ENCODE peak calls at places on chromosome 11, in nine cellular contexts. One of them, this sample, is unnamed.

GRCh38 chr11:95923441-95923729 is 522 bp downstream of the MTMR2 start:
- DNase-seq in coronary artery: no peak
- DNase-seq in thoracic aorta: no peak
- DNase-seq in OCI-LY7: no peak
- DNase-seq in GM06990: no peak
- DNase-seq in mesothelial cell of epicardium: no peak
- DNase-seq in ovary: no peak
- DNase-seq in tibial artery: no peak
- DNase-seq in vagina: no peak
- DNase-seq in this sample: no peak

GRCh38 chr11:74581954-74582547 is 10.3 kb upstream of the POLD3 start:
- DNase-seq in coronary artery: peak; percentile 33
- DNase-seq in thoracic aorta: no peak
- DNase-seq in OCI-LY7: no peak
- DNase-seq in GM06990: no peak
- DNase-seq in mesothelial cell of epicardium: no peak
- DNase-seq in ovary: no peak
- DNase-seq in tibial artery: no peak
- DNase-seq in vagina: no peak
- DNase-seq in this sample: no peak

GRCh38 chr11:12642040-12642439 is 32.2 kb upstream of the TEAD1 start:
- DNase-seq in coronary artery: no peak
- DNase-seq in thoracic aorta: no peak
- DNase-seq in OCI-LY7: no peak
- DNase-seq in GM06990: no peak
- DNase-seq in mesothelial cell of epicardium: no peak
- DNase-seq in ovary: peak; percentile 40
- DNase-seq in tibial artery: no peak
- DNase-seq in vagina: no peak
- DNase-seq in this sample: no peak

GRCh38 chr11:87295237-87295636 is 257.5 kb downstream of the TMEM135 start:
- DNase-seq in coronary artery: no peak
- DNase-seq in thoracic aorta: no peak
- DNase-seq in OCI-LY7: peak; percentile 95
- DNase-seq in GM06990: peak; percentile 22
- DNase-seq in mesothelial cell of epicardium: no peak
- DNase-seq in ovary: no peak
- DNase-seq in tibial artery: no peak
- DNase-seq in vagina: no peak
- DNase-seq in this sample: no peak

GRCh38 chr11:100525197-100525596 is 161.9 kb upstream of the ARHGAP42 start:
- DNase-seq in coronary artery: no peak
- DNase-seq in thoracic aorta: no peak
- DNase-seq in OCI-LY7: no peak
- DNase-seq in GM06990: no peak
- DNase-seq in mesothelial cell of epicardium: no peak
- DNase-seq in ovary: no peak
- DNase-seq in tibial artery: no peak
- DNase-seq in vagina: no peak
- DNase-seq in this sample: no peak

GRCh38 chr11:96869207-96869606 is 479.4 kb downstream of the JRKL start:
- DNase-seq in coronary artery: no peak
- DNase-seq in thoracic aorta: no peak
- DNase-seq in OCI-LY7: no peak
- DNase-seq in GM06990: no peak
- DNase-seq in mesothelial cell of epicardium: no peak
- DNase-seq in ovary: no peak
- DNase-seq in tibial artery: no peak
- DNase-seq in vagina: no peak
- DNase-seq in this sample: no peak

GRCh38 chr11:7833527-7833926 is 36.8 kb upstream of the OR5P2 start:
- DNase-seq in coronary artery: no peak
- DNase-seq in thoracic aorta: no peak
- DNase-seq in OCI-LY7: no peak
- DNase-seq in GM06990: no peak
- DNase-seq in mesothelial cell of epicardium: no peak
- DNase-seq in ovary: no peak
- DNase-seq in tibial artery: no peak
- DNase-seq in vagina: no peak
- DNase-seq in this sample: no peak

GRCh38 chr11:119788096-119788883 is 59.3 kb upstream of the NECTIN1 start:
- DNase-seq in coronary artery: no peak
- DNase-seq in thoracic aorta: no peak
- DNase-seq in OCI-LY7: no peak
- DNase-seq in GM06990: no peak
- DNase-seq in mesothelial cell of epicardium: no peak
- DNase-seq in ovary: no peak
- DNase-seq in tibial artery: no peak
- DNase-seq in vagina: no peak
- DNase-seq in this sample: no peak

GRCh38 chr11:14418801-14419417 is 59.9 kb upstream of the RRAS2 start:
- DNase-seq in coronary artery: no peak
- DNase-seq in thoracic aorta: no peak
- DNase-seq in OCI-LY7: peak; percentile 2
- DNase-seq in GM06990: no peak
- DNase-seq in mesothelial cell of epicardium: no peak
- DNase-seq in ovary: no peak
- DNase-seq in tibial artery: no peak
- DNase-seq in vagina: peak; percentile 34
- DNase-seq in this sample: peak; percentile 30

GRCh38 chr11:34056672-34057071 is 5.1 kb downstream of the CAPRIN1 start:
- DNase-seq in coronary artery: no peak
- DNase-seq in thoracic aorta: no peak
- DNase-seq in OCI-LY7: no peak
- DNase-seq in GM06990: no peak
- DNase-seq in mesothelial cell of epicardium: no peak
- DNase-seq in ovary: no peak
- DNase-seq in tibial artery: no peak
- DNase-seq in vagina: no peak
- DNase-seq in this sample: no peak

GRCh38 chr11:17439316-17439782 is 37.3 kb downstream of the ABCC8 start:
- DNase-seq in coronary artery: no peak
- DNase-seq in thoracic aorta: no peak
- DNase-seq in OCI-LY7: peak; percentile 13
- DNase-seq in GM06990: no peak
- DNase-seq in mesothelial cell of epicardium: no peak
- DNase-seq in ovary: no peak
- DNase-seq in tibial artery: no peak
- DNase-seq in vagina: no peak
- DNase-seq in this sample: no peak

GRCh38 chr11:86802601-86803051 is 2.3 kb downstream of the PRSS23 start:
- DNase-seq in coronary artery: no peak
- DNase-seq in thoracic aorta: no peak
- DNase-seq in OCI-LY7: peak; percentile 5
- DNase-seq in GM06990: no peak
- DNase-seq in mesothelial cell of epicardium: no peak
- DNase-seq in ovary: no peak
- DNase-seq in tibial artery: no peak
- DNase-seq in vagina: no peak
- DNase-seq in this sample: no peak

GRCh38 chr11:726278-726915 is 20.4 kb downstream of the EPS8L2 start:
- DNase-seq in coronary artery: peak; percentile 77
- DNase-seq in thoracic aorta: no peak
- DNase-seq in OCI-LY7: peak; percentile 62
- DNase-seq in GM06990: peak; percentile 74
- DNase-seq in mesothelial cell of epicardium: no peak
- DNase-seq in ovary: peak; percentile 77
- DNase-seq in tibial artery: no peak
- DNase-seq in vagina: no peak
- DNase-seq in this sample: peak; percentile 82

GRCh38 chr11:972812-973211 is 47.1 kb downstream of the AP2A2 start:
- DNase-seq in coronary artery: no peak
- DNase-seq in thoracic aorta: no peak
- DNase-seq in OCI-LY7: no peak
- DNase-seq in GM06990: no peak
- DNase-seq in mesothelial cell of epicardium: no peak
- DNase-seq in ovary: no peak
- DNase-seq in tibial artery: no peak
- DNase-seq in vagina: no peak
- DNase-seq in this sample: no peak

GRCh38 chr11:65381721-65382035 is 768 bp downstream of the SLC25A45 start:
- DNase-seq in coronary artery: no peak
- DNase-seq in thoracic aorta: no peak
- DNase-seq in OCI-LY7: peak; percentile 44
- DNase-seq in GM06990: no peak
- DNase-seq in mesothelial cell of epicardium: no peak
- DNase-seq in ovary: no peak
- DNase-seq in tibial artery: peak; percentile 52
- DNase-seq in vagina: no peak
- DNase-seq in this sample: no peak

GRCh38 chr11:108897071-108897481 is 232.2 kb downstream of the DDX10 start:
- DNase-seq in coronary artery: no peak
- DNase-seq in thoracic aorta: no peak
- DNase-seq in OCI-LY7: no peak
- DNase-seq in GM06990: no peak
- DNase-seq in mesothelial cell of epicardium: no peak
- DNase-seq in ovary: no peak
- DNase-seq in tibial artery: no peak
- DNase-seq in vagina: no peak
- DNase-seq in this sample: no peak

GRCh38 chr11:2655834-2656622 is 43.8 kb downstream of the KCNQ1OT1 start:
- DNase-seq in coronary artery: no peak
- DNase-seq in thoracic aorta: no peak
- DNase-seq in OCI-LY7: no peak
- DNase-seq in GM06990: no peak
- DNase-seq in mesothelial cell of epicardium: no peak
- DNase-seq in ovary: peak; percentile 32
- DNase-seq in tibial artery: no peak
- DNase-seq in vagina: no peak
- DNase-seq in this sample: no peak

GRCh38 chr11:110712643-110713468 is 619 bp upstream of the ARHGAP20 start:
- DNase-seq in coronary artery: peak; percentile 75
- DNase-seq in thoracic aorta: no peak
- DNase-seq in OCI-LY7: no peak
- DNase-seq in GM06990: no peak
- DNase-seq in mesothelial cell of epicardium: peak; percentile 62
- DNase-seq in ovary: no peak
- DNase-seq in tibial artery: peak; percentile 37
- DNase-seq in vagina: no peak
- DNase-seq in this sample: no peak

GRCh38 chr11:297666-298405 is 1.5 kb downstream of the IFITM5 start:
- DNase-seq in coronary artery: no peak
- DNase-seq in thoracic aorta: no peak
- DNase-seq in OCI-LY7: no peak
- DNase-seq in GM06990: peak; percentile 9
- DNase-seq in mesothelial cell of epicardium: no peak
- DNase-seq in ovary: peak; percentile 36
- DNase-seq in tibial artery: peak; percentile 22
- DNase-seq in vagina: no peak
- DNase-seq in this sample: no peak

GRCh38 chr11:48169706-48170105 is 46.9 kb upstream of the OR4B1 start:
- DNase-seq in coronary artery: no peak
- DNase-seq in thoracic aorta: no peak
- DNase-seq in OCI-LY7: no peak
- DNase-seq in GM06990: no peak
- DNase-seq in mesothelial cell of epicardium: no peak
- DNase-seq in ovary: no peak
- DNase-seq in tibial artery: no peak
- DNase-seq in vagina: no peak
- DNase-seq in this sample: no peak

DNA sequence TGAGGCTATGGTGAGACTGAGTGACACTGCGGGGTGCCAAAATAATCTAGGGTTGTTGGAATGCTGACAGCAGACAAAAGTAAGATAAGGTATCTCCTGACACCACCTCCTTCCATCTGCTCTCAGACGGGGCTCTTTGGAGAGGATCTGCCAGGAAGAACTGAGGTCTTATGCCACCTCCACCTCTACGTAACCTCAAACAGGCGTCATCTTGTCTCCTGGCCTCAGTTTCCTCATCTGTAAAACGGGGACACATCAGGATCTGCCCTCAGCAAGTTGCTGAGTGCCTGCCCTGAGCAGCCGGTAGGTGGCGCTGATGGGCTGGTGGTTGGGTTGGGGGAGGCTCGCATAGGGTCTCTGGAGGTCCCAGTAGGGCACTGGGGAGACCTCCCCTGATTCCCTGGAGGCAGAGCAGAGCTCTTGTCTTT is 1.7 kb upstream of the MYEOV start:
- DNase-seq in coronary artery: no peak
- DNase-seq in thoracic aorta: no peak
- DNase-seq in OCI-LY7: peak; percentile 52
- DNase-seq in GM06990: no peak
- DNase-seq in mesothelial cell of epicardium: no peak
- DNase-seq in ovary: no peak
- DNase-seq in tibial artery: no peak
- DNase-seq in vagina: no peak
- DNase-seq in this sample: no peak
- TF ChIP-seq CTCF in coronary artery: peak; percentile 69
- TF ChIP-seq CTCF in thoracic aorta: peak; percentile 78
- TF ChIP-seq CTCF in OCI-LY7: peak; percentile 95
- TF ChIP-seq CTCF in GM06990: peak; percentile 93
- TF ChIP-seq CTCF in mesothelial cell of epicardium: peak; percentile 48
- TF ChIP-seq CTCF in ovary: no peak
- TF ChIP-seq CTCF in tibial artery: peak; percentile 69
- TF ChIP-seq CTCF in vagina: peak; percentile 29
- TF ChIP-seq CTCF in this sample: peak; percentile 79

GRCh38 chr11:29159552-29160465 is 857.0 kb downstream of the KCNA4 start:
- DNase-seq in coronary artery: no peak
- DNase-seq in thoracic aorta: no peak
- DNase-seq in OCI-LY7: peak; percentile 21
- DNase-seq in GM06990: no peak
- DNase-seq in mesothelial cell of epicardium: peak; percentile 44
- DNase-seq in ovary: no peak
- DNase-seq in tibial artery: no peak
- DNase-seq in vagina: no peak
- DNase-seq in this sample: peak; percentile 7
- TF ChIP-seq CTCF in coronary artery: peak; percentile 11
- TF ChIP-seq CTCF in thoracic aorta: peak; percentile 53
- TF ChIP-seq CTCF in OCI-LY7: peak; percentile 77
- TF ChIP-seq CTCF in GM06990: peak; percentile 52
- TF ChIP-seq CTCF in mesothelial cell of epicardium: peak; percentile 49
- TF ChIP-seq CTCF in ovary: no peak
- TF ChIP-seq CTCF in tibial artery: peak; percentile 48
- TF ChIP-seq CTCF in vagina: no peak
- TF ChIP-seq CTCF in this sample: peak; percentile 51

DNA sequence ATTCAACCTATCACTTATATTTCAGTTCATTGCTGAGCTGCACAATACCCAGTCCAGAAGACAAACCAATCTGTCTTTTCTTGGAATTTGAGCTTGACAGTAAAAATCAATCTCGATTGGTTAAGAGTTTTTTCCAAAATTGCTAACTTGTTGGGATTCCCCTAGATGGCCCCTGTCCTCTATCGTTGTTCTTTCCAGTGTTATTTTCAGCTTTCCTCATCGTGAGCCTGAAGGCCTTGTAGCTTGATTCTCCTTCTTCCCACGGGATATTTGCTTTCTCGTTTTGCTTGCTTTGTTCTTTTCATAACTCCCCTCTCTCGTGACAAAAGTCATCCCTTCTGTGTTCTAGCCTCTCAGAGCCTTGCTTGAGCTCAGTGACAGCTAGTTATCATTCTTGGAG is 3.1 kb downstream of the OR8B8 start:
- DNase-seq in coronary artery: no peak
- DNase-seq in thoracic aorta: no peak
- DNase-seq in OCI-LY7: no peak
- DNase-seq in GM06990: no peak
- DNase-seq in mesothelial cell of epicardium: no peak
- DNase-seq in ovary: no peak
- DNase-seq in tibial artery: no peak
- DNase-seq in vagina: no peak
- DNase-seq in this sample: no peak
- TF ChIP-seq CTCF in coronary artery: no peak
- TF ChIP-seq CTCF in thoracic aorta: no peak
- TF ChIP-seq CTCF in OCI-LY7: no peak
- TF ChIP-seq CTCF in GM06990: no peak
- TF ChIP-seq CTCF in mesothelial cell of epicardium: no peak
- TF ChIP-seq CTCF in ovary: no peak
- TF ChIP-seq CTCF in tibial artery: no peak
- TF ChIP-seq CTCF in vagina: no peak
- TF ChIP-seq CTCF in this sample: no peak

GRCh38 chr11:61392991-61393595 is 706 bp downstream of the TMEM216 start:
- DNase-seq in coronary artery: no peak
- DNase-seq in thoracic aorta: no peak
- DNase-seq in OCI-LY7: peak; percentile 32
- DNase-seq in GM06990: no peak
- DNase-seq in mesothelial cell of epicardium: no peak
- DNase-seq in ovary: no peak
- DNase-seq in tibial artery: no peak
- DNase-seq in vagina: no peak
- DNase-seq in this sample: peak; percentile 45
- TF ChIP-seq CTCF in coronary artery: no peak
- TF ChIP-seq CTCF in thoracic aorta: no peak
- TF ChIP-seq CTCF in OCI-LY7: peak; percentile 64
- TF ChIP-seq CTCF in GM06990: peak; percentile 36
- TF ChIP-seq CTCF in mesothelial cell of epicardium: no peak
- TF ChIP-seq CTCF in ovary: no peak
- TF ChIP-seq CTCF in tibial artery: no peak
- TF ChIP-seq CTCF in vagina: no peak
- TF ChIP-seq CTCF in this sample: peak; percentile 38

This sample was measured in GM10248.